ENCODE peak calls at places on chromosomes 12 and 14, in seven cellular contexts. K is activated CD4-positive, alpha-beta T cell treated with anti-CD3 and anti-CD28 coated beads for 36 hours; W is HCT116; M is sciatic nerve; S is right cardiac atrium; R is T-helper 17 cell; N is Panc1. D is an unnamed sample.

GRCh38 chr12:85029456-85029855 is 6.6 kb downstream of the TSPAN19 start:
- ATAC-seq in M (peak), W (no peak), S (no peak), N (no peak), R (no peak), K (no peak), D (no peak)

GRCh38 chr12:53676715-53677611 is 1.1 kb upstream of the ATP5MC2 start:
- ATAC-seq in N (peak), S (peak), W (no peak), K (no peak), M (peak), R (no peak), D (peak)

GRCh38 chr14:105817971-105818711 is 291.8 kb downstream of the TMEM121 start:
- ATAC-seq in S (no peak), W (no peak), R (peak), M (no peak), K (no peak), N (no peak), D (peak)

GRCh38 chr14:71231521-71232393 is 324.5 kb downstream of the PCNX1 start:
- ATAC-seq in M (peak), R (no peak), N (peak), W (peak), S (no peak), K (peak), D (no peak)

GRCh38 chr12:118374909-118375308 is 1.4 kb upstream of the SUDS3 start:
- ATAC-seq in W (no peak), M (no peak), S (no peak), K (no peak), R (no peak), N (no peak), D (no peak)

GRCh38 chr14:29030121-29030520 is 263.5 kb downstream of the FOXG1 start:
- ATAC-seq in S (no peak), K (no peak), R (no peak), N (no peak), M (no peak), W (no peak), D (no peak)

GRCh38 chr12:48787791-48788521 is 933 bp downstream of the ADCY6 start:
- ATAC-seq in K (no peak), R (no peak), S (peak), W (peak), M (peak), N (peak), D (peak)

GRCh38 chr12:56041579-56042429 is at the start of gene RPS26:
- ATAC-seq in R (peak), S (peak), W (peak), K (peak), M (peak), N (peak), D (peak)

GRCh38 chr14:72543325-72543724 is 350.6 kb downstream of the DPF3 start:
- ATAC-seq in R (no peak), N (no peak), S (no peak), K (no peak), W (no peak), M (no peak), D (no peak)

GRCh38 chr14:89027097-89027740 is 202.8 kb downstream of the TTC8 start:
- ATAC-seq in R (peak), S (peak), N (peak), M (peak), W (peak), K (peak), D (peak)

GRCh38 chr12:28866715-28867503 is 282.2 kb upstream of the FAR2 start:
- ATAC-seq in S (no peak), N (no peak), W (no peak), K (no peak), M (no peak), R (no peak), D (no peak)

GRCh38 chr14:63203618-63204406 is 431 bp upstream of the RHOJ start:
- ATAC-seq in N (peak), M (peak), W (peak), S (peak), R (no peak), K (no peak), D (peak)

GRCh38 chr12:92133166-92133565 is 12.5 kb downstream of the BTG1 start:
- ATAC-seq in N (no peak), R (peak), W (no peak), M (no peak), S (peak), K (no peak), D (no peak)

GRCh38 chr14:21069388-21070082 is 569 bp upstream of the ARHGEF40 start:
- ATAC-seq in M (peak), R (peak), S (peak), W (peak), K (no peak), N (peak), D (no peak)

GRCh38 chr12:24864796-24865125 is 84.1 kb downstream of the BCAT1 start:
- ATAC-seq in W (no peak), S (no peak), K (no peak), N (no peak), M (no peak), R (no peak), D (no peak)